ENCODE peak calls at places on chromosome 18, in eight cellular contexts. S is cardiac muscle cell, I is tibial artery, B is heart left ventricle, R is HepG2, N is body of pancreas, X is upper lobe of right lung, D is K562. A is an unnamed sample. For H3K9me3 and H3K4me1, the result is how much of the 10 kb centered on the place peaks cover.

GRCh38 chr18:9389706-9390105 is 55.1 kb downstream of the TWSG1 start:
- DNase-seq in S (no peak), I (no peak), B (no peak), R (no peak), N (no peak), X (no peak), D (no peak), A (no peak)

GRCh38 chr18:58780045-58780444 is 84.6 kb upstream of the ZNF532 start:
- DNase-seq in S (no peak), I (no peak), B (no peak), R (no peak), N (no peak), X (no peak), D (no peak), A (no peak)

GRCh38 chr18:12592597-12593127 is 65.2 kb downstream of the SPIRE1 start:
- DNase-seq in S (no peak), I (no peak), B (no peak), R (no peak), N (no peak), X (no peak), D (no peak), A (no peak)

GRCh38 chr18:79598046-79598884 is 81.3 kb upstream of the CTDP1 start:
- DNase-seq in S (no peak), I (no peak), B (peak), R (no peak), N (peak), X (peak), D (no peak), A (no peak)

GRCh38 chr18:48838921-48839818 is 111.6 kb downstream of the SMAD7 start:
- DNase-seq in S (no peak), I (no peak), B (no peak), R (no peak), N (no peak), X (peak), D (no peak), A (no peak)

GRCh38 chr18:30386624-30387023 is 655.9 kb downstream of the DSC3 start:
- DNase-seq in S (peak), I (no peak), B (no peak), R (no peak), N (no peak), X (no peak), D (no peak), A (no peak)

GRCh38 chr18:3008546-3008945 is 4.4 kb downstream of the LPIN2 start:
- DNase-seq in S (no peak), I (no peak), B (no peak), R (no peak), N (no peak), X (no peak), D (no peak), A (no peak)

GRCh38 chr18:45608400-45608799 is 6.9 kb upstream of the SLC14A2 start:
- DNase-seq in S (no peak), I (no peak), B (no peak), R (no peak), N (no peak), X (no peak), D (no peak), A (no peak)

GRCh38 chr18:57539702-57540101 is 46.8 kb downstream of the FECH start:
- DNase-seq in S (no peak), I (no peak), B (no peak), R (no peak), N (peak), X (no peak), D (no peak), A (no peak)

GRCh38 chr18:23883277-23883790 is 131.2 kb upstream of the TTC39C start:
- DNase-seq in S (no peak), I (peak), B (no peak), R (peak), N (no peak), X (no peak), D (no peak), A (no peak)

GRCh38 chr18:56727399-56727798 is 76.2 kb downstream of the WDR7 start:
- DNase-seq in S (no peak), I (no peak), B (no peak), R (no peak), N (no peak), X (no peak), D (no peak), A (no peak)

GRCh38 chr18:78875268-78875997 is 104.2 kb upstream of the SALL3 start:
- DNase-seq in S (peak), I (no peak), B (no peak), R (peak), N (peak), X (no peak), D (peak), A (no peak)

GRCh38 chr18:10927290-10927979 is 221.9 kb downstream of the PIEZO2 start:
- DNase-seq in S (no peak), I (no peak), B (no peak), R (no peak), N (no peak), X (no peak), D (no peak), A (no peak)

GRCh38 chr18:9716375-9716774 is 8.3 kb downstream of the RAB31 start:
- DNase-seq in S (no peak), I (no peak), B (no peak), R (no peak), N (no peak), X (no peak), D (no peak), A (no peak)

GRCh38 chr18:59267511-59268126 is 5.6 kb downstream of the RAX start:
- DNase-seq in S (no peak), I (no peak), B (no peak), R (no peak), N (no peak), X (no peak), D (no peak), A (no peak)

GRCh38 chr18:57523171-57523956 is 63.1 kb downstream of the FECH start:
- DNase-seq in S (no peak), I (peak), B (no peak), R (no peak), N (no peak), X (no peak), D (no peak), A (no peak)

GRCh38 chr18:48032876-48033769 is 102.7 kb upstream of the SMAD2 start:
- DNase-seq in S (no peak), I (peak), B (no peak), R (no peak), N (no peak), X (peak), D (no peak), A (peak)

GRCh38 chr18:34529358-34530335 is 180.5 kb upstream of the DTNA start:
- DNase-seq in S (no peak), I (no peak), B (no peak), R (no peak), N (no peak), X (no peak), D (no peak), A (no peak)

DNA sequence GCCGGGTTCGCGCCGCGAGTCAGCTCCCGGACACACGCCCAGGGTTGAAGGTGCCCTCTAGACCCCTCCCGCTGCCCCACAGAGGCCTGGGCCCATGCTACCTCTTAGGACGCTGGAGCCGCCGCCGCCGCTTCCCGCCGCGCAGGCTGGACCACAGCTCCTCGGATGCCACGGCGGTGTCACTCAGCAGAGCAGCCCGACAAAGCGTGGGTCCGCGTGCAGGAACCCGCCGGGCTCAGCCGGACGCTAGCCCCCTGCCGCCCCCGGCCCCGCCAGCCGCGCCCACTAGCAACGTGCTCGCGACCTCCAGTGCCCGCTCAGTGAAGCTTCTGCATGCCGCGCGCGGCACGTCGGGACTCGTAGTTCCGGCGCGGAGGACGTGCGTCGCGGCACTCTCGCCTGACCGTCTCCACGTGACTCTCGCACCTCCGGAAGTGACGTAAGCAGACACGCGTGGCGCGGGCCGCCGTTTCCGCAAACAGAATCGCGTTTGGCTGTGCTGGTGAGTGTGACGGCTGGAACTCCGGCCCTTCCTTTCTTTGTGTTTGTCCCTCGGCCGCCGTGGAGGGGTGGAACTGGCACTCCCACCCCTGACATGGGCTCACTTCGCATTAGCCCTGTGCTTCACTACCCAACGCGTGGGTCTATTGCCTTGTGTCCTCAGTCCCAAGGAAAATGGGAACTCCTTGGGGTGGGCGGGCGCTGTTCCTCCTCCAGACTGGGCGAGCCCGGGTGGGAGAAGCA is at the start of the genes FAM210A and RNMT:
- DNase-seq in S (peak), I (peak), B (peak), R (peak), N (peak), X (peak), D (peak), A (peak)
- TF ChIP-seq CTCF in S (peak), I (no peak), B (peak), R (peak), N (peak), X (peak), D (no peak), A (no peak)

GRCh38 chr18:70982292-70982691 is 693.4 kb downstream of the SOCS6 start:
- DNase-seq in S (no peak), I (no peak), B (no peak), R (no peak), N (no peak), X (no peak), D (no peak), A (no peak)
- H3K9me3 ChIP-seq in S (under half), I (under half), B (under half), R (under half), N (under half), X (under half), D (under half), A (under half)

GRCh38 chr18:7902399-7902839 is 335.3 kb downstream of the PTPRM start:
- DNase-seq in S (no peak), I (no peak), B (peak), R (no peak), N (peak), X (no peak), D (no peak), A (no peak)
- H3K4me1 ChIP-seq in S (under half), I (half or more), B (under half), R (under half), N (under half), X (under half), D (under half), A (under half)

GRCh38 chr18:76472811-76473210 is 22.2 kb downstream of the ZNF516 start:
- DNase-seq in S (no peak), I (no peak), B (no peak), R (no peak), N (no peak), X (no peak), D (no peak), A (no peak)
- TF ChIP-seq CTCF in S (no peak), I (no peak), B (no peak), R (no peak), N (no peak), X (no peak), D (no peak), A (no peak)

DNA sequence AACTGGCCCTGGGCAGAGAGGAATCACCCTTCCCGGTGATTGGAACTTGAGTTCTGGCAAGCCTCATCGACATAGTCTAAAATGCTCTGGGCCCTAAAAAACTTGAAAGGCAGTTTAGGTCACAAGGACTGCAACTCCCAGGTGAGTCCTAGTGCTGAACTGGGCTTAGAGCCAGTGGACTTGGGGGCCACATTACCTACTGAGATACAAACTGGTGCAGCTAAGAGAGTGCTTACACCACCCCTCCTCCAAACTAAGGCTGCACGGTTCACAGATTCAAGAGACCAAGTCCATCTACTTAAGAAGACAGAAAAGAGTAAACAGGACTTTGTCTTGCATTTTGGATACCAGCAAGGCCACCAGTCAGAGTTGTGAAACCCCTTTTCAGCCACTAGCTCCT is 25.3 kb downstream of the ZNF519 start:
- DNase-seq in S (no peak), I (no peak), B (no peak), R (no peak), N (no peak), X (no peak), D (no peak), A (no peak)
- H3K9me3 ChIP-seq in S (under half), I (under half), B (half or more), R (half or more), N (under half), X (under half), D (under half), A (half or more)

A was measured in ascending aorta.